ENCODE peak calls at places on chromosomes 4 and X, in ten cellular contexts. One of them, this sample, is unnamed.

GRCh38 chr4:65968873-65969272 is 298.6 kb upstream of the EPHA5 start:
- DNase-seq in NCI-H524: no peak
- DNase-seq in activated CD4-positive, alpha-beta T cell treated with anti-CD3 and anti-CD28 coated beads, Interleukin-2, amount 10 ng/mL, durations not matched to agents 7 days and 5 days: no peak
- DNase-seq in AG09319: no peak
- DNase-seq in HT1080: no peak
- DNase-seq in activated T-cell treated with anti-CD3 and anti-CD28 coated beads, Interleukin-2, amount 50 U/mL, for 72 hours: no peak
- DNase-seq in left kidney: peak; percentile 18
- DNase-seq in HS-5: no peak
- DNase-seq in right cardiac atrium: no peak
- DNase-seq in A172: no peak
- DNase-seq in this sample: no peak

GRCh38 chr4:8392591-8393190 is 47.8 kb downstream of the ACOX3 start:
- DNase-seq in NCI-H524: peak; percentile 10
- DNase-seq in activated CD4-positive, alpha-beta T cell treated with anti-CD3 and anti-CD28 coated beads, Interleukin-2, amount 10 ng/mL, durations not matched to agents 7 days and 5 days: no peak
- DNase-seq in AG09319: no peak
- DNase-seq in HT1080: no peak
- DNase-seq in activated T-cell treated with anti-CD3 and anti-CD28 coated beads, Interleukin-2, amount 50 U/mL, for 72 hours: peak; percentile 11
- DNase-seq in left kidney: no peak
- DNase-seq in HS-5: no peak
- DNase-seq in right cardiac atrium: peak; percentile 51
- DNase-seq in A172: no peak
- DNase-seq in this sample: no peak

GRCh38 chr4:10582059-10582686 is 102.4 kb downstream of the CLNK start:
- DNase-seq in NCI-H524: peak; percentile 61
- DNase-seq in activated CD4-positive, alpha-beta T cell treated with anti-CD3 and anti-CD28 coated beads, Interleukin-2, amount 10 ng/mL, durations not matched to agents 7 days and 5 days: peak; percentile 30
- DNase-seq in AG09319: no peak
- DNase-seq in HT1080: peak; percentile 57
- DNase-seq in activated T-cell treated with anti-CD3 and anti-CD28 coated beads, Interleukin-2, amount 50 U/mL, for 72 hours: peak; percentile 10
- DNase-seq in left kidney: peak; percentile 62
- DNase-seq in HS-5: no peak
- DNase-seq in right cardiac atrium: no peak
- DNase-seq in A172: peak; percentile 27
- DNase-seq in this sample: peak; percentile 14

GRCh38 chr4:7354937-7355336 is 79.8 kb downstream of the PSAPL1 start:
- DNase-seq in NCI-H524: no peak
- DNase-seq in activated CD4-positive, alpha-beta T cell treated with anti-CD3 and anti-CD28 coated beads, Interleukin-2, amount 10 ng/mL, durations not matched to agents 7 days and 5 days: no peak
- DNase-seq in AG09319: no peak
- DNase-seq in HT1080: peak; percentile 50
- DNase-seq in activated T-cell treated with anti-CD3 and anti-CD28 coated beads, Interleukin-2, amount 50 U/mL, for 72 hours: no peak
- DNase-seq in left kidney: no peak
- DNase-seq in HS-5: no peak
- DNase-seq in right cardiac atrium: peak; percentile 36
- DNase-seq in A172: no peak
- DNase-seq in this sample: no peak

GRCh38 chrX:13990126-13990525 is 39.6 kb downstream of the GEMIN8 start:
- DNase-seq in NCI-H524: no peak
- DNase-seq in activated CD4-positive, alpha-beta T cell treated with anti-CD3 and anti-CD28 coated beads, Interleukin-2, amount 10 ng/mL, durations not matched to agents 7 days and 5 days: no peak
- DNase-seq in AG09319: no peak
- DNase-seq in HT1080: no peak
- DNase-seq in activated T-cell treated with anti-CD3 and anti-CD28 coated beads, Interleukin-2, amount 50 U/mL, for 72 hours: no peak
- DNase-seq in left kidney: no peak
- DNase-seq in HS-5: no peak
- DNase-seq in right cardiac atrium: no peak
- DNase-seq in A172: no peak
- DNase-seq in this sample: no peak

GRCh38 chr4:171812377-171813194 is 618 bp upstream of the GALNTL6 start:
- DNase-seq in NCI-H524: peak; percentile 34
- DNase-seq in activated CD4-positive, alpha-beta T cell treated with anti-CD3 and anti-CD28 coated beads, Interleukin-2, amount 10 ng/mL, durations not matched to agents 7 days and 5 days: no peak
- DNase-seq in AG09319: no peak
- DNase-seq in HT1080: no peak
- DNase-seq in activated T-cell treated with anti-CD3 and anti-CD28 coated beads, Interleukin-2, amount 50 U/mL, for 72 hours: no peak
- DNase-seq in left kidney: peak; percentile 49
- DNase-seq in HS-5: no peak
- DNase-seq in right cardiac atrium: peak; percentile 35
- DNase-seq in A172: no peak
- DNase-seq in this sample: peak; percentile 16

GRCh38 chr4:39054497-39054896 is 7.5 kb upstream of the KLHL5 start:
- DNase-seq in NCI-H524: peak; percentile 92
- DNase-seq in activated CD4-positive, alpha-beta T cell treated with anti-CD3 and anti-CD28 coated beads, Interleukin-2, amount 10 ng/mL, durations not matched to agents 7 days and 5 days: no peak
- DNase-seq in AG09319: no peak
- DNase-seq in HT1080: no peak
- DNase-seq in activated T-cell treated with anti-CD3 and anti-CD28 coated beads, Interleukin-2, amount 50 U/mL, for 72 hours: no peak
- DNase-seq in left kidney: no peak
- DNase-seq in HS-5: no peak
- DNase-seq in right cardiac atrium: no peak
- DNase-seq in A172: no peak
- DNase-seq in this sample: no peak

GRCh38 chr4:80125252-80126177 is 52.5 kb upstream of the ANTXR2 start:
- DNase-seq in NCI-H524: no peak
- DNase-seq in activated CD4-positive, alpha-beta T cell treated with anti-CD3 and anti-CD28 coated beads, Interleukin-2, amount 10 ng/mL, durations not matched to agents 7 days and 5 days: peak; percentile 68
- DNase-seq in AG09319: no peak
- DNase-seq in HT1080: peak; percentile 66
- DNase-seq in activated T-cell treated with anti-CD3 and anti-CD28 coated beads, Interleukin-2, amount 50 U/mL, for 72 hours: peak; percentile 30
- DNase-seq in left kidney: no peak
- DNase-seq in HS-5: no peak
- DNase-seq in right cardiac atrium: peak; percentile 1
- DNase-seq in A172: peak; percentile 33
- DNase-seq in this sample: peak; percentile 8

GRCh38 chr4:14520171-14520570 is 482.1 kb upstream of the CPEB2 start:
- DNase-seq in NCI-H524: no peak
- DNase-seq in activated CD4-positive, alpha-beta T cell treated with anti-CD3 and anti-CD28 coated beads, Interleukin-2, amount 10 ng/mL, durations not matched to agents 7 days and 5 days: no peak
- DNase-seq in AG09319: no peak
- DNase-seq in HT1080: peak; percentile 39
- DNase-seq in activated T-cell treated with anti-CD3 and anti-CD28 coated beads, Interleukin-2, amount 50 U/mL, for 72 hours: no peak
- DNase-seq in left kidney: no peak
- DNase-seq in HS-5: no peak
- DNase-seq in right cardiac atrium: no peak
- DNase-seq in A172: peak; percentile 51
- DNase-seq in this sample: no peak

GRCh38 chr4:92232566-92232965 is 71.2 kb upstream of the GRID2 start:
- DNase-seq in NCI-H524: no peak
- DNase-seq in activated CD4-positive, alpha-beta T cell treated with anti-CD3 and anti-CD28 coated beads, Interleukin-2, amount 10 ng/mL, durations not matched to agents 7 days and 5 days: no peak
- DNase-seq in AG09319: no peak
- DNase-seq in HT1080: no peak
- DNase-seq in activated T-cell treated with anti-CD3 and anti-CD28 coated beads, Interleukin-2, amount 50 U/mL, for 72 hours: no peak
- DNase-seq in left kidney: no peak
- DNase-seq in HS-5: no peak
- DNase-seq in right cardiac atrium: no peak
- DNase-seq in A172: no peak
- DNase-seq in this sample: no peak

GRCh38 chr4:169615467-169616106 is 3.2 kb upstream of the NEK1 start:
- DNase-seq in NCI-H524: no peak
- DNase-seq in activated CD4-positive, alpha-beta T cell treated with anti-CD3 and anti-CD28 coated beads, Interleukin-2, amount 10 ng/mL, durations not matched to agents 7 days and 5 days: no peak
- DNase-seq in AG09319: no peak
- DNase-seq in HT1080: peak; percentile 60
- DNase-seq in activated T-cell treated with anti-CD3 and anti-CD28 coated beads, Interleukin-2, amount 50 U/mL, for 72 hours: peak; percentile 43
- DNase-seq in left kidney: no peak
- DNase-seq in HS-5: no peak
- DNase-seq in right cardiac atrium: no peak
- DNase-seq in A172: no peak
- DNase-seq in this sample: no peak

GRCh38 chr4:10151182-10151581 is 34.6 kb upstream of the WDR1 start:
- DNase-seq in NCI-H524: peak; percentile 54
- DNase-seq in activated CD4-positive, alpha-beta T cell treated with anti-CD3 and anti-CD28 coated beads, Interleukin-2, amount 10 ng/mL, durations not matched to agents 7 days and 5 days: no peak
- DNase-seq in AG09319: no peak
- DNase-seq in HT1080: no peak
- DNase-seq in activated T-cell treated with anti-CD3 and anti-CD28 coated beads, Interleukin-2, amount 50 U/mL, for 72 hours: no peak
- DNase-seq in left kidney: no peak
- DNase-seq in HS-5: no peak
- DNase-seq in right cardiac atrium: no peak
- DNase-seq in A172: no peak
- DNase-seq in this sample: no peak

GRCh38 chr4:183506389-183506735 is 1.5 kb downstream of the ING2 start:
- DNase-seq in NCI-H524: no peak
- DNase-seq in activated CD4-positive, alpha-beta T cell treated with anti-CD3 and anti-CD28 coated beads, Interleukin-2, amount 10 ng/mL, durations not matched to agents 7 days and 5 days: no peak
- DNase-seq in AG09319: no peak
- DNase-seq in HT1080: no peak
- DNase-seq in activated T-cell treated with anti-CD3 and anti-CD28 coated beads, Interleukin-2, amount 50 U/mL, for 72 hours: no peak
- DNase-seq in left kidney: no peak
- DNase-seq in HS-5: no peak
- DNase-seq in right cardiac atrium: no peak
- DNase-seq in A172: no peak
- DNase-seq in this sample: no peak

GRCh38 chr4:153651961-153652784 is 31.9 kb upstream of the TLR2 start:
- DNase-seq in NCI-H524: no peak
- DNase-seq in activated CD4-positive, alpha-beta T cell treated with anti-CD3 and anti-CD28 coated beads, Interleukin-2, amount 10 ng/mL, durations not matched to agents 7 days and 5 days: no peak
- DNase-seq in AG09319: no peak
- DNase-seq in HT1080: peak; percentile 23
- DNase-seq in activated T-cell treated with anti-CD3 and anti-CD28 coated beads, Interleukin-2, amount 50 U/mL, for 72 hours: peak; percentile 16
- DNase-seq in left kidney: no peak
- DNase-seq in HS-5: no peak
- DNase-seq in right cardiac atrium: no peak
- DNase-seq in A172: no peak
- DNase-seq in this sample: no peak

GRCh38 chr4:111020961-111021360 is 398.1 kb upstream of the PITX2 start:
- DNase-seq in NCI-H524: no peak
- DNase-seq in activated CD4-positive, alpha-beta T cell treated with anti-CD3 and anti-CD28 coated beads, Interleukin-2, amount 10 ng/mL, durations not matched to agents 7 days and 5 days: no peak
- DNase-seq in AG09319: no peak
- DNase-seq in HT1080: no peak
- DNase-seq in activated T-cell treated with anti-CD3 and anti-CD28 coated beads, Interleukin-2, amount 50 U/mL, for 72 hours: no peak
- DNase-seq in left kidney: no peak
- DNase-seq in HS-5: no peak
- DNase-seq in right cardiac atrium: no peak
- DNase-seq in A172: no peak
- DNase-seq in this sample: no peak

This sample was measured in RPMI8226.